ENCODE peak calls at places on chromosomes 7 and 10, in seven cellular contexts. One of them, this sample, is unnamed.

GRCh38 chr10:103153765-103154197 is 39.3 kb downstream of the NT5C2 start:
- DNase-seq in PC-3: peak; percentile 31
- DNase-seq in neural progenitor cell: peak; percentile 10
- DNase-seq in hepatocyte: no peak
- DNase-seq in MM.1S: no peak
- DNase-seq in GM23248: peak; percentile 64
- DNase-seq in GM23338: peak; percentile 9
- DNase-seq in this sample: no peak

GRCh38 chr7:157700237-157701005 is 363.6 kb downstream of the DNAJB6 start:
- DNase-seq in PC-3: no peak
- DNase-seq in neural progenitor cell: peak; percentile 61
- DNase-seq in hepatocyte: no peak
- DNase-seq in MM.1S: no peak
- DNase-seq in GM23248: no peak
- DNase-seq in GM23338: no peak
- DNase-seq in this sample: no peak

GRCh38 chr10:26460736-26461135 is 22.6 kb downstream of the APBB1IP start:
- DNase-seq in PC-3: no peak
- DNase-seq in neural progenitor cell: no peak
- DNase-seq in hepatocyte: no peak
- DNase-seq in MM.1S: no peak
- DNase-seq in GM23248: no peak
- DNase-seq in GM23338: no peak
- DNase-seq in this sample: no peak

GRCh38 chr10:29110172-29110571 is 178.7 kb upstream of the LYZL1 start:
- DNase-seq in PC-3: no peak
- DNase-seq in neural progenitor cell: no peak
- DNase-seq in hepatocyte: no peak
- DNase-seq in MM.1S: no peak
- DNase-seq in GM23248: no peak
- DNase-seq in GM23338: no peak
- DNase-seq in this sample: no peak

GRCh38 chr7:27046854-27047549 is 48.8 kb downstream of the HOXA1 start:
- DNase-seq in PC-3: peak; percentile 79
- DNase-seq in neural progenitor cell: no peak
- DNase-seq in hepatocyte: no peak
- DNase-seq in MM.1S: no peak
- DNase-seq in GM23248: peak; percentile 80
- DNase-seq in GM23338: no peak
- DNase-seq in this sample: no peak

GRCh38 chr10:128011059-128011979 is 104.4 kb downstream of the PTPRE start:
- DNase-seq in PC-3: peak; percentile 74
- DNase-seq in neural progenitor cell: peak; percentile 89
- DNase-seq in hepatocyte: peak; percentile 80
- DNase-seq in MM.1S: peak; percentile 79
- DNase-seq in GM23248: peak; percentile 81
- DNase-seq in GM23338: peak; percentile 84
- DNase-seq in this sample: peak; percentile 79

GRCh38 chr7:4774804-4775280 is 581 bp upstream of the AP5Z1 start:
- DNase-seq in PC-3: peak; percentile 52
- DNase-seq in neural progenitor cell: no peak
- DNase-seq in hepatocyte: peak; percentile 64
- DNase-seq in MM.1S: no peak
- DNase-seq in GM23248: peak; percentile 93
- DNase-seq in GM23338: no peak
- DNase-seq in this sample: no peak

GRCh38 chr7:571096-572012 is 51.7 kb upstream of the PDGFA start:
- DNase-seq in PC-3: no peak
- DNase-seq in neural progenitor cell: no peak
- DNase-seq in hepatocyte: no peak
- DNase-seq in MM.1S: no peak
- DNase-seq in GM23248: no peak
- DNase-seq in GM23338: no peak
- DNase-seq in this sample: no peak

GRCh38 chr7:14691597-14692203 is 210.9 kb downstream of the DGKB start:
- DNase-seq in PC-3: peak; percentile 57
- DNase-seq in neural progenitor cell: peak; percentile 68
- DNase-seq in hepatocyte: peak; percentile 67
- DNase-seq in MM.1S: peak; percentile 25
- DNase-seq in GM23248: peak; percentile 24
- DNase-seq in GM23338: peak; percentile 77
- DNase-seq in this sample: peak; percentile 47

DNA sequence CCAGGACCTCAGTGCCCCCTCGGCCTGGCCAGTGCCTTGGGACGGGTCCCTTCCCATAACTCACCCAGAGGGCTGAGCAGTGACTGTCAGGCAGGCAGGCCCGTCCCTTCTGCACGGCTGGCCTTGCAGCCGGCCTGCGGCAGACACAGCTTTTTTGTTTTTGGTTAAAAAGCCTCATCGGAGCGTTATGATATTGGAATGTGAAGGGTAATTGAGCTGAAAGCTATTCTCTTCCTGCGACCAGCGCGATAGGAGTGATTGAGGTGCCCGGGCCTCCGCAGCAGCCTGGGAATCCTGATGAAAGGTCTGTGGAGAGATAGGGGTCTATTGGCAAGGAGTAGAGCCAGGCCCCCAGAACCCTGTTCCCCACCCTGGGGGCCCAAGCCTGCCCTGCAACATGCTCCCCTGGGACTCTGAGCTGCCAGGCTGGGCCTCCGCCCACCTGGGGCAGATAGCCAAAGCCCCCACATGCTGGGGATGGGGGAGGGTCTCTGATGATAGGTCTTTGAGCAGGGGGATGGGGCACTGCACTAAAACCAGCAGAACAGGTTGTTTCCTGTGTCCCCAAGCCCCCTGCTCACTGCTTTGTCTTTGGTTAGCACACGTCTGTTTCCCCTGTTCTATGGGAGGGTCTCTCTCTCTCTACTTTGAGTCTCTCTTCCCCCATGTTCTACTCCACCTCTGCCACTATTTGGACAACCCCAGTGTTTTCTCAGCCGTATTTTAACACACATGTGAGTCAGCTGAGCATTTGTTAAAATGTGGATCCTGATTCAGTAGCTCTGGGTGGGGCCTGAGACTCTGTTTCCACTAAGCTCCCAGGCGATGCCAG is 131.9 kb downstream of the CDH23 start:
- DNase-seq in PC-3: no peak
- DNase-seq in neural progenitor cell: peak; percentile 94
- DNase-seq in hepatocyte: no peak
- DNase-seq in MM.1S: no peak
- DNase-seq in GM23248: no peak
- DNase-seq in GM23338: peak; percentile 33
- DNase-seq in this sample: no peak
- TF ChIP-seq EZH2phosphoT487 in PC-3: no peak
- TF ChIP-seq EZH2phosphoT487 in neural progenitor cell: no peak
- TF ChIP-seq EZH2phosphoT487 in hepatocyte: no peak
- TF ChIP-seq EZH2phosphoT487 in MM.1S: no peak
- TF ChIP-seq EZH2phosphoT487 in GM23248: no peak
- TF ChIP-seq EZH2phosphoT487 in GM23338: no peak
- TF ChIP-seq EZH2phosphoT487 in this sample: no peak

DNA sequence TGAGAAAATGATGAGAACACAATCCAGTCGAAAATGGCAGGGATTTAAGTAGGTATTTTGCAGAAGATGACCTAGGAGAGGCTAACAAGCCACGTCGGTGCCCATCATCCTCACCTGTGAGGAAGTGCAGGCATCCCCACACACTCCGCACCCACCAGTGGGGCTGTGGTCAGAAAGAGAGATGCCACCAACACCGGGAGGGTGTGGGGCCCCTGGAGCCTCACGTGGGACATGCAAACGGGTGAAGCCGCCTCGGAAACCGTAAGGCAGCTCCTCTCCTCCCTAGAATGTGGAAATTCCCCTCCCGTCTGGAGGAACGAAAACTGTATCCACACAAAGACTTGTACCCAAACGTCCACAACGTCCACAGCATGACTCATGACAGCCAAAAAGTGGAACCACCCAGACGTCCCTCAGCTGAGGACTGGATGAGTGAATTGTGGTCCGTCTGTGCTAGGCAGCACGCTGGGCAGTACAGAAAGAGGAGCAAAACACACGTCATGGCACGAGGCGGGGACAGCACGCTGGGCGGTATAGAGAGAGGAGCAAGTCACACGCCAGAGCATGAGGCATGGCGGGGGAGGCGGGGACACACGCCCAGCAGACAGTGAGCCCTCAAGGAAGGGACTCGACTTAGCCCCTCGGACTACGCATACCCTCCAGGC is 246.0 kb downstream of the ELFN1 start:
- DNase-seq in PC-3: no peak
- DNase-seq in neural progenitor cell: no peak
- DNase-seq in hepatocyte: no peak
- DNase-seq in MM.1S: no peak
- DNase-seq in GM23248: no peak
- DNase-seq in GM23338: no peak
- DNase-seq in this sample: no peak
- TF ChIP-seq EZH2phosphoT487 in PC-3: no peak
- TF ChIP-seq EZH2phosphoT487 in neural progenitor cell: no peak
- TF ChIP-seq EZH2phosphoT487 in hepatocyte: no peak
- TF ChIP-seq EZH2phosphoT487 in MM.1S: no peak
- TF ChIP-seq EZH2phosphoT487 in GM23248: no peak
- TF ChIP-seq EZH2phosphoT487 in GM23338: no peak
- TF ChIP-seq EZH2phosphoT487 in this sample: no peak

GRCh38 chr7:116171094-116171493 is 39.2 kb upstream of the TES start:
- DNase-seq in PC-3: no peak
- DNase-seq in neural progenitor cell: no peak
- DNase-seq in hepatocyte: no peak
- DNase-seq in MM.1S: no peak
- DNase-seq in GM23248: no peak
- DNase-seq in GM23338: no peak
- DNase-seq in this sample: no peak

GRCh38 chr7:116170180-116170579 is 40.2 kb upstream of the TES start:
- DNase-seq in PC-3: no peak
- DNase-seq in neural progenitor cell: no peak
- DNase-seq in hepatocyte: no peak
- DNase-seq in MM.1S: no peak
- DNase-seq in GM23248: no peak
- DNase-seq in GM23338: no peak
- DNase-seq in this sample: no peak

GRCh38 chr7:116166167-116166566 is 44.2 kb upstream of the TES start:
- DNase-seq in PC-3: peak; percentile 30
- DNase-seq in neural progenitor cell: no peak
- DNase-seq in hepatocyte: no peak
- DNase-seq in MM.1S: no peak
- DNase-seq in GM23248: peak; percentile 18
- DNase-seq in GM23338: no peak
- DNase-seq in this sample: no peak

GRCh38 chr7:116167177-116167576 is 43.2 kb upstream of the TES start:
- DNase-seq in PC-3: no peak
- DNase-seq in neural progenitor cell: no peak
- DNase-seq in hepatocyte: no peak
- DNase-seq in MM.1S: peak; percentile 35
- DNase-seq in GM23248: no peak
- DNase-seq in GM23338: peak; percentile 34
- DNase-seq in this sample: peak; percentile 10

GRCh38 chr7:116169060-116169459 is 41.3 kb upstream of the TES start:
- DNase-seq in PC-3: peak; percentile 66
- DNase-seq in neural progenitor cell: no peak
- DNase-seq in hepatocyte: peak; percentile 12
- DNase-seq in MM.1S: no peak
- DNase-seq in GM23248: peak; percentile 74
- DNase-seq in GM23338: no peak
- DNase-seq in this sample: no peak
- TF ChIP-seq EZH2phosphoT487 in PC-3: no peak
- TF ChIP-seq EZH2phosphoT487 in neural progenitor cell: no peak
- TF ChIP-seq EZH2phosphoT487 in hepatocyte: no peak
- TF ChIP-seq EZH2phosphoT487 in MM.1S: no peak
- TF ChIP-seq EZH2phosphoT487 in GM23248: no peak
- TF ChIP-seq EZH2phosphoT487 in GM23338: no peak
- TF ChIP-seq EZH2phosphoT487 in this sample: no peak

GRCh38 chr7:106774768-106775551 is 90.1 kb upstream of the PIK3CG start:
- DNase-seq in PC-3: peak; percentile 57
- DNase-seq in neural progenitor cell: no peak
- DNase-seq in hepatocyte: no peak
- DNase-seq in MM.1S: no peak
- DNase-seq in GM23248: peak; percentile 64
- DNase-seq in GM23338: peak; percentile 38
- DNase-seq in this sample: no peak

GRCh38 chr7:106774213-106774767 is 90.8 kb upstream of the PIK3CG start:
- DNase-seq in PC-3: no peak
- DNase-seq in neural progenitor cell: no peak
- DNase-seq in hepatocyte: no peak
- DNase-seq in MM.1S: no peak
- DNase-seq in GM23248: no peak
- DNase-seq in GM23338: no peak
- DNase-seq in this sample: no peak

GRCh38 chr7:106770191-106770590 is 94.9 kb upstream of the PIK3CG start:
- DNase-seq in PC-3: peak; percentile 91
- DNase-seq in neural progenitor cell: no peak
- DNase-seq in hepatocyte: no peak
- DNase-seq in MM.1S: no peak
- DNase-seq in GM23248: peak; percentile 88
- DNase-seq in GM23338: no peak
- DNase-seq in this sample: no peak

GRCh38 chr7:106773228-106773627 is 91.9 kb upstream of the PIK3CG start:
- DNase-seq in PC-3: peak; percentile 30
- DNase-seq in neural progenitor cell: peak; percentile 25
- DNase-seq in hepatocyte: no peak
- DNase-seq in MM.1S: no peak
- DNase-seq in GM23248: peak; percentile 16
- DNase-seq in GM23338: peak; percentile 27
- DNase-seq in this sample: no peak

DNA sequence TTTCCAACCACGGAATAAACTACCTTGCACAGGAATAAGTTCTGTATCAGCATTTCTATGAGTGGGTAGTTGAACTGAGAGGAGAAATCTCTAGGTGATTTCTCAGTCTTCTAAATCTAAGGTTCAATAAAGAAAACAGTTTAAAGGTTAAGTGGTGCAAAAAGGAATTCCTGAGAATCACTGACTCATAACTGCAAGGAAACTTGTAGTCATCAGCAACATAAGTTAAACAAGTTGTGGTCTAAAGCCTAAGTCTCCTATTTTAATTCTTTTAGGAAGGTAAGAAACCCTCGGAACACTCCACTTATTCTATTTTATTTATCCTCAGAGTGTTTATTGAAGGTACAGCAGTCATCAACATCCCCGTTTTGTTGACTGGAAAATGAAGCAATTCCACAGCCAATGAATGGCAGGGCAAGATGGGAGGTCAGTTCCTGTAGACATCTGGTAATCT is 92.4 kb upstream of the PIK3CG start:
- DNase-seq in PC-3: peak; percentile 77
- DNase-seq in neural progenitor cell: no peak
- DNase-seq in hepatocyte: no peak
- DNase-seq in MM.1S: no peak
- DNase-seq in GM23248: peak; percentile 86
- DNase-seq in GM23338: no peak
- DNase-seq in this sample: no peak
- TF ChIP-seq EZH2phosphoT487 in PC-3: no peak
- TF ChIP-seq EZH2phosphoT487 in neural progenitor cell: no peak
- TF ChIP-seq EZH2phosphoT487 in hepatocyte: no peak
- TF ChIP-seq EZH2phosphoT487 in MM.1S: no peak
- TF ChIP-seq EZH2phosphoT487 in GM23248: no peak
- TF ChIP-seq EZH2phosphoT487 in GM23338: no peak
- TF ChIP-seq EZH2phosphoT487 in this sample: no peak

GRCh38 chr10:48459270-48460147 is 145.4 kb downstream of the ARHGAP22 start:
- DNase-seq in PC-3: no peak
- DNase-seq in neural progenitor cell: no peak
- DNase-seq in hepatocyte: no peak
- DNase-seq in MM.1S: no peak
- DNase-seq in GM23248: no peak
- DNase-seq in GM23338: peak; percentile 58
- DNase-seq in this sample: no peak
- TF ChIP-seq EZH2phosphoT487 in PC-3: no peak
- TF ChIP-seq EZH2phosphoT487 in neural progenitor cell: no peak
- TF ChIP-seq EZH2phosphoT487 in hepatocyte: no peak
- TF ChIP-seq EZH2phosphoT487 in MM.1S: no peak
- TF ChIP-seq EZH2phosphoT487 in GM23248: no peak
- TF ChIP-seq EZH2phosphoT487 in GM23338: no peak
- TF ChIP-seq EZH2phosphoT487 in this sample: no peak